ENCODE peak calls at places on chromosomes 16 and 17, in eight cellular contexts. Q, M, B, A, T, U, S and H are unnamed samples.

GRCh38 chr17:10697092-10698081 is at the start of the genes ADPRM and SCO1:
- DNase-seq in B (peak), T (peak), M (peak), S (peak), A (peak), U (peak), Q (peak), H (peak)

GRCh38 chr17:17714261-17714866 is 33.1 kb downstream of the RAI1 start:
- DNase-seq in T (no peak), B (no peak), S (no peak), M (no peak), U (no peak), Q (peak), A (no peak), H (no peak)

GRCh38 chr17:81422776-81423697 is 27.8 kb downstream of the BAHCC1 start:
- DNase-seq in M (no peak), S (peak), B (peak), U (peak), Q (peak), A (peak), T (peak), H (no peak)

GRCh38 chr17:81991684-81992513 is 14.5 kb downstream of the ASPSCR1 start:
- DNase-seq in A (no peak), Q (no peak), B (peak), M (peak), T (peak), S (peak), U (no peak), H (no peak)

GRCh38 chr17:19294443-19294842 is 57.3 kb downstream of the EPN2 start:
- DNase-seq in Q (no peak), U (no peak), M (no peak), B (no peak), T (no peak), S (no peak), A (no peak), H (no peak)

GRCh38 chr17:80274317-80274716 is 13.7 kb downstream of the RNF213 start:
- DNase-seq in A (no peak), M (no peak), S (no peak), Q (no peak), U (no peak), T (no peak), B (no peak), H (no peak)

GRCh38 chr16:27242868-27243590 is 25.5 kb downstream of the NSMCE1 start:
- DNase-seq in Q (no peak), T (no peak), B (no peak), A (no peak), U (no peak), S (no peak), M (peak), H (no peak)

GRCh38 chr16:68645494-68646388 is 631 bp downstream of the CDH3 start:
- DNase-seq in B (peak), M (no peak), Q (no peak), U (no peak), S (peak), T (peak), A (peak), H (no peak)

GRCh38 chr16:8855051-8855786 is 13.6 kb downstream of the CARHSP1 start:
- DNase-seq in S (no peak), T (no peak), M (no peak), B (no peak), Q (no peak), A (no peak), U (no peak), H (no peak)

GRCh38 chr16:67917852-67918236 is 13.8 kb downstream of the CTRL start:
- DNase-seq in A (no peak), M (no peak), U (no peak), Q (peak), T (no peak), B (no peak), S (no peak), H (no peak)

GRCh38 chr16:27462200-27462845 is 60.3 kb downstream of the IL21R start:
- DNase-seq in S (no peak), B (peak), M (no peak), A (no peak), U (no peak), Q (no peak), T (no peak), H (no peak)

GRCh38 chr17:49252148-49252682 is 21.6 kb upstream of the PHOSPHO1 start:
- DNase-seq in A (no peak), M (no peak), B (no peak), S (no peak), T (no peak), U (no peak), Q (peak), H (no peak)

GRCh38 chr16:73848993-73849392 is 447.6 kb upstream of the PSMD7 start:
- DNase-seq in Q (no peak), M (peak), U (no peak), S (no peak), T (no peak), A (no peak), B (no peak), H (no peak)

GRCh38 chr16:78353610-78354009 is 254.2 kb downstream of the WWOX start:
- DNase-seq in A (no peak), T (no peak), Q (no peak), S (peak), U (no peak), B (no peak), M (no peak), H (no peak)

GRCh38 chr16:83964684-83965443 is 3.2 kb upstream of the NECAB2 start:
- DNase-seq in M (no peak), B (peak), T (no peak), A (peak), S (no peak), U (no peak), Q (no peak), H (no peak)

GRCh38 chr17:80095038-80095843 is 6.1 kb upstream of the GAA start:
- DNase-seq in M (no peak), A (no peak), Q (no peak), T (no peak), B (no peak), S (no peak), U (no peak), H (no peak)

GRCh38 chr17:42010898-42011516 is 6.2 kb downstream of the DNAJC7 start:
- DNase-seq in M (no peak), T (no peak), S (no peak), A (no peak), Q (peak), B (no peak), U (no peak), H (no peak)

GRCh38 chr16:24986512-24987303 is 28.5 kb downstream of the ARHGAP17 start:
- DNase-seq in A (no peak), S (peak), Q (peak), B (no peak), U (peak), T (no peak), M (peak), H (no peak)

GRCh38 chr16:88665148-88665547 is 2.3 kb upstream of the MVD start:
- DNase-seq in Q (no peak), U (no peak), T (no peak), B (no peak), A (no peak), S (peak), M (no peak), H (no peak)

GRCh38 chr17:12282056-12282455 is 261.4 kb downstream of the MAP2K4 start:
- DNase-seq in A (no peak), Q (no peak), S (no peak), T (no peak), U (no peak), B (no peak), M (no peak), H (peak)

GRCh38 chr17:48545022-48545376 is at the start of gene HOXB2:
- DNase-seq in T (no peak), S (no peak), U (no peak), B (no peak), A (no peak), Q (no peak), M (no peak), H (no peak)

GRCh38 chr17:58279016-58279671 is 1.6 kb downstream of the MPO start:
- DNase-seq in M (no peak), B (peak), S (peak), Q (peak), A (no peak), T (no peak), U (no peak), H (peak)

GRCh38 chr16:15993946-15994665 is 44.7 kb downstream of the ABCC1 start:
- DNase-seq in U (no peak), A (no peak), T (no peak), B (no peak), M (no peak), Q (no peak), S (no peak), H (no peak)

GRCh38 chr17:57559634-57560387 is 185.3 kb downstream of the CCDC182 start:
- DNase-seq in U (no peak), A (no peak), T (no peak), S (no peak), B (no peak), Q (peak), M (no peak), H (no peak)

GRCh38 chr16:64304376-64304775 is 817.5 kb downstream of the CDH11 start:
- DNase-seq in S (no peak), A (no peak), T (no peak), Q (no peak), M (no peak), U (no peak), B (no peak), H (no peak)

DNA sequence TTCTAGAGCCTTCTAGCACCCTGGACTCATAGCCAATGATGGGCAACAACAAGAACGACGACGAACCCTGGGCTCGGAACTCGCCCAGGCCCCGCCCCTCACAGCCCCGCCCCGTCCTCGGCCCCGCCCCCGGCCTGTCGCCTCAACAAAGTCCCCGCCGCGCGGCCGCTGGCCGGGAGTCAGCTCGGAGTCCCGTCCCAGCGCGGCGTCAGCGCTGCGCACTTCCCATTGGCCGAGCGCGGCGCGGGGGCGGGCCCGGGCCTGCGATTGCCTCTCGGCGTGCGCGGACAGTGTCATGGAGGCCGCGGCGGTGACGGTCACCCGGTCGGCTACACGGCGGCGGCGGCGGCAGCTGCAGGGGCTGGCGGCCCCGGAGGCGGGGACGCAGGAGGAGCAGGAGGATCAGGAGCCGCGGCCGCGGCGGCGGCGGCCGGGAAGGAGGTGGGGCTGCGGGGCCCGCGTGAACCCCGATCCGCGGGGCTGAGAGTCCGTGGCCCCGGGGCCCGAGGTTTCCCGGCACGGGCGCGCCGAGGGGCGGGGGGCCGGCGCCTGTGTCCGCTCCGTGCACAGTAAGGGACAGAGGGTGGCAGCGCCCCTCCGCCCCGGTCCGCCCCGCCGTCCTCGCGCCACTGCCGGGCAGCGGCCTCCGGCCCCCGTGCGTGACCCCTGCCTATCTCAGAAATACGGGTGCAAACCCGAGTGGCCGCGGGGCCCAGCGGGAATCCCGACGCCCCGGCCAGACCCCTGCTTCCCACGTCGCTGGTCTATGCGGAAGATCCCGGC is at the start of gene ENGASE:
- DNase-seq in Q (peak), A (peak), U (peak), M (peak), B (peak), T (peak), S (peak), H (peak)
- TF ChIP-seq POLR2A in Q (peak), A (peak), U (peak), M (peak), B (no peak), T (no peak), S (peak), H (no peak)

DNA sequence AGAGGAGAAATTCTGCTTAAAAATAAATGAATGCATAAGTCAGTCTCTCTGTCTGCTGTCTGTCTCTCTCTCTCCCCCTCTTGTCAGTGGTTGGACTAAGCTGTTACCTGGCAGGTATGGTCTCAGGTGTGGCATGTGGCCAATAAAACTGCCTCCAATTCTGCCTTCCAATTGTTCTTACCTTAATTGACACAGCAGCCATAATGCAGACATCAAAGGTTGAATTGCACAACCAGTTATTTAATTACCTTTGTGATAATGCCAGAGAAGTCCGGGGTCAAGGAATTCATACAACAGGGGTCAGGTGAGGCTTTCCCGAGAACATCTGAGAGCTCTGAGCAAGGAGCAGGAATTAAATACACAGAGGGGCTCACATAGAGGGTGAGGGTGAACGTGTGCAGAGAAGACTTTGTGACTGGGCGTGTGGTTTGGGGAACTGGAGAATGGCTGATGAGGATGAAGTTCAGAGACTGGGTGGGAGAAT is 78.8 kb upstream of the CDYL2 start:
- DNase-seq in T (no peak), S (peak), M (peak), U (no peak), A (no peak), Q (no peak), B (no peak), H (no peak)
- H3K4me3 ChIP-seq in T (no peak), S (no peak), M (no peak), U (no peak), A (no peak), Q (no peak), B (no peak), H (no peak)

GRCh38 chr17:28338056-28338768 is 2.7 kb downstream of the TNFAIP1 start:
- DNase-seq in S (no peak), B (no peak), T (no peak), U (no peak), Q (no peak), A (no peak), M (no peak), H (no peak)

GRCh38 chr17:28334666-28335200 is 539 bp downstream of the IFT20 start:
- DNase-seq in U (no peak), A (no peak), M (no peak), B (no peak), Q (no peak), S (no peak), T (no peak), H (no peak)

GRCh38 chr17:28335201-28335958 is at the start of the genes IFT20 and TNFAIP1:
- DNase-seq in U (peak), S (peak), T (peak), M (peak), A (peak), B (peak), Q (peak), H (peak)

GRCh38 chr17:28334176-28334575 is 1.1 kb downstream of the IFT20 start:
- DNase-seq in Q (no peak), A (no peak), S (no peak), B (no peak), M (no peak), T (no peak), U (no peak), H (no peak)

GRCh38 chr17:28335959-28336871 is 654 bp downstream of the TNFAIP1 start:
- DNase-seq in Q (peak), B (no peak), S (peak), U (peak), A (peak), M (peak), T (peak), H (no peak)
- TF ChIP-seq POLR2A in Q (no peak), B (peak), S (no peak), U (no peak), A (no peak), M (peak), T (no peak), H (no peak)

DNA sequence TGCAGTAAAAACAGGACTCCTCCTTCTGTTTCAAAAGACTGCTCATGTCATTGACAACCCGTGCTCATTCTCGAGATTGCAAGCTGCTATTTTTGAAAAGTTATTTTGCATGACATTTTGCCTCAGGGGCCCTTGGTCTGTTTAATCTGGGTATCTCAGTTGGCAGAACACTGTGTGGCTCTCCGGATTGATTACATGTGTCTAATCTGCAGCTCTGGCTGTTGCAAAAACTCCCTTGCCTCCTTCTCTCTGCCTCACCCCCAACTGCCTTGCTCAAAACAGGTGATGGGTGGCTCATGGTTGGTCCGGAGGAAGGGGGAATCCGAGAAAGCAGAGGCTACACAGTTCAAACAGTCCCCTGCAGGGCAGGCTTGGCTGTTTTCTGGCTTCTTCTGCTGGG is 25.3 kb downstream of the GINS3 start:
- DNase-seq in Q (no peak), S (no peak), T (no peak), M (no peak), A (no peak), U (no peak), B (no peak), H (no peak)
- H3K4me3 ChIP-seq in Q (no peak), S (no peak), T (no peak), M (no peak), A (no peak), U (no peak), B (no peak), H (no peak)

GRCh38 chr16:66881014-66881417 is 701 bp downstream of the PDP2 start:
- DNase-seq in S (no peak), A (peak), B (no peak), M (no peak), U (no peak), Q (peak), T (peak), H (no peak)

GRCh38 chr16:66881560-66881959 is 1.2 kb downstream of the PDP2 start:
- DNase-seq in S (no peak), U (no peak), T (no peak), B (no peak), A (no peak), Q (no peak), M (no peak), H (no peak)

GRCh38 chr16:66881964-66882508 is 1.7 kb downstream of the PDP2 start:
- DNase-seq in S (no peak), U (no peak), A (no peak), T (no peak), M (no peak), B (no peak), Q (no peak), H (no peak)

GRCh38 chr16:66882702-66883101 is 2.4 kb downstream of the PDP2 start:
- DNase-seq in T (no peak), M (no peak), B (no peak), A (no peak), S (no peak), U (no peak), Q (no peak), H (no peak)

GRCh38 chr16:66880288-66881013 is at the start of gene PDP2:
- DNase-seq in Q (peak), T (peak), S (peak), M (peak), U (peak), A (peak), B (peak), H (peak)
- TF ChIP-seq POLR2A in Q (peak), T (peak), S (peak), M (peak), U (peak), A (peak), B (peak), H (no peak)

GRCh38 chr17:76534831-76535732 is 2.4 kb downstream of the CYGB start:
- DNase-seq in M (no peak), B (no peak), S (no peak), T (no peak), U (no peak), A (no peak), Q (peak), H (no peak)

GRCh38 chr17:76537578-76538280 is at the start of gene CYGB:
- DNase-seq in A (no peak), U (peak), B (peak), Q (no peak), M (no peak), T (no peak), S (no peak), H (no peak)

GRCh38 chr17:76535788-76536510 is 1.6 kb downstream of the CYGB start:
- DNase-seq in S (no peak), U (no peak), T (no peak), A (no peak), M (no peak), Q (no peak), B (no peak), H (no peak)

GRCh38 chr17:76537288-76537577 is 276 bp downstream of the CYGB start:
- DNase-seq in U (no peak), M (no peak), Q (no peak), B (peak), A (peak), S (peak), T (no peak), H (no peak)

GRCh38 chr17:76536511-76537287 is 810 bp downstream of the CYGB start:
- DNase-seq in A (no peak), S (no peak), Q (no peak), M (no peak), U (no peak), B (no peak), T (no peak), H (no peak)
- H3K4me3 ChIP-seq in A (peak), S (no peak), Q (no peak), M (peak), U (peak), B (peak), T (peak), H (peak)

DNA sequence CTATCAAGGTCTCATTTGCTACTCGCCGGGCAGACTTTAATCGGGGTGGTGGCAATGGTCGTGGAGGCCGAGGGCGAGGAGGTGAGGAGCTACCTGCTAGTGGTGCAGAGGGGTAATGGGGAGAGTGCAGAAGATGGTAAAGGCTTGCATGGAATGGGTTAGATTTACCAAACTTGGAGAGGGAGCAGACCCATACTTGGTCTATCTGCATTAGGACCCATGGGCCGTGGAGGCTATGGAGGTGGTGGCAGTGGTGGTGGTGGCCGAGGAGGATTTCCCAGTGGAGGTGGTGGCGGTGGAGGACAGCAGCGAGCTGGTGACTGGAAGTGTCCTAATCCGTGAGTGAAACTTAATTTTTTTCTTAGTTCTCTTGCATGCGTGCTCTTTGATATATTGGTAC is 10.1 kb downstream of the FUS start:
- DNase-seq in A (no peak), S (no peak), M (no peak), T (no peak), U (no peak), B (no peak), Q (peak), H (no peak)
- TF ChIP-seq POLR2A in A (no peak), S (no peak), M (no peak), T (no peak), U (no peak), B (no peak), Q (no peak), H (no peak)

GRCh38 chr17:21376835-21377690 is 906 bp downstream of the KCNJ12 start:
- DNase-seq in A (no peak), M (no peak), S (no peak), B (peak), U (no peak), T (no peak), Q (peak), H (no peak)
- H3K4me3 ChIP-seq in A (peak), M (peak), S (no peak), B (peak), U (peak), T (peak), Q (no peak), H (peak)